ENCODE peak calls at places on chromosomes 7 and 10, in seven cellular contexts. E, R, D, S, T, N and Y are unnamed samples.

GRCh38 chr7:38709123-38709522 is 78.0 kb upstream of the AMPH start:
- DNase-seq in E (no peak), R (no peak), D (no peak), S (no peak), T (no peak), N (no peak), Y (no peak)

GRCh38 chr10:114367041-114367675 is 37.1 kb downstream of the AFAP1L2 start:
- DNase-seq in E (peak; percentile 93), R (no peak), D (no peak), S (no peak), T (no peak), N (no peak), Y (no peak)

GRCh38 chr7:45103958-45104843 is 7.3 kb downstream of the TBRG4 start:
- DNase-seq in E (no peak), R (no peak), D (no peak), S (no peak), T (no peak), N (no peak), Y (no peak)

GRCh38 chr10:52099026-52099600 is 215.0 kb upstream of the DKK1 start:
- DNase-seq in E (no peak), R (no peak), D (peak; percentile 46), S (no peak), T (no peak), N (no peak), Y (no peak)

GRCh38 chr10:6423004-6423403 is 157.1 kb downstream of the PRKCQ start:
- DNase-seq in E (peak; percentile 29), R (no peak), D (no peak), S (no peak), T (no peak), N (no peak), Y (no peak)

GRCh38 chr7:1922071-1922869 is 252.2 kb downstream of the ELFN1 start:
- DNase-seq in E (no peak), R (no peak), D (peak; percentile 60), S (peak; percentile 48), T (no peak), N (no peak), Y (no peak)

GRCh38 chr10:22341190-22341935 is 3.9 kb upstream of the SPAG6 start:
- DNase-seq in E (no peak), R (no peak), D (no peak), S (peak; percentile 46), T (no peak), N (peak; percentile 62), Y (peak; percentile 87)

GRCh38 chr10:6929157-6929830 is 349.2 kb upstream of the PRKCQ start:
- DNase-seq in E (no peak), R (no peak), D (no peak), S (peak; percentile 5), T (no peak), N (no peak), Y (no peak)

GRCh38 chr10:4353964-4354363 is 472.0 kb upstream of the AKR1E2 start:
- DNase-seq in E (peak; percentile 78), R (no peak), D (peak; percentile 81), S (no peak), T (no peak), N (no peak), Y (no peak)

GRCh38 chr7:45911311-45911710 is 9.8 kb downstream of the IGFBP3 start:
- DNase-seq in E (no peak), R (no peak), D (no peak), S (no peak), T (no peak), N (no peak), Y (no peak)

GRCh38 chr10:30330512-30331168 is 18.4 kb downstream of the MTPAP start:
- DNase-seq in E (peak; percentile 7), R (no peak), D (no peak), S (no peak), T (no peak), N (no peak), Y (no peak)

GRCh38 chr10:114879541-114880158 is 58.1 kb downstream of the FHIP2A start:
- DNase-seq in E (peak; percentile 17), R (peak; percentile 53), D (peak; percentile 47), S (peak; percentile 28), T (no peak), N (peak; percentile 21), Y (no peak)

GRCh38 chr10:46270086-46270811 is 16.5 kb upstream of the ANTXRL start:
- DNase-seq in E (no peak), R (no peak), D (no peak), S (no peak), T (no peak), N (no peak), Y (no peak)

GRCh38 chr10:71083457-71083975 is 128.9 kb upstream of the UNC5B start:
- DNase-seq in E (no peak), R (no peak), D (no peak), S (no peak), T (no peak), N (no peak), Y (no peak)

GRCh38 chr7:152006336-152006735 is 19.1 kb upstream of the GALNT11 start:
- DNase-seq in E (peak; percentile 38), R (no peak), D (no peak), S (no peak), T (no peak), N (no peak), Y (no peak)

GRCh38 chr7:96837583-96837982 is 127.9 kb upstream of the SEM1 start:
- DNase-seq in E (no peak), R (no peak), D (no peak), S (peak; percentile 63), T (no peak), N (no peak), Y (no peak)

GRCh38 chr7:2794836-2795636 is 49.1 kb downstream of the GNA12 start:
- DNase-seq in E (no peak), R (no peak), D (no peak), S (no peak), T (peak; percentile 46), N (no peak), Y (peak; percentile 34)

GRCh38 chr10:97805960-97806359 is 34.2 kb upstream of the SFRP5 start:
- DNase-seq in E (no peak), R (no peak), D (no peak), S (no peak), T (no peak), N (no peak), Y (no peak)

GRCh38 chr10:118971187-118971586 is 58.3 kb upstream of the NANOS1 start:
- DNase-seq in E (no peak), R (peak; percentile 70), D (no peak), S (no peak), T (no peak), N (no peak), Y (no peak)

GRCh38 chr10:18104223-18104872 is 35.9 kb upstream of the CACNB2 start:
- DNase-seq in E (peak; percentile 21), R (peak; percentile 78), D (peak; percentile 52), S (peak; percentile 10), T (peak; percentile 65), N (peak; percentile 63), Y (no peak)

GRCh38 chr10:124565565-124566221 is 104.1 kb downstream of the LHPP start:
- DNase-seq in E (no peak), R (peak; percentile 93), D (peak; percentile 16), S (no peak), T (no peak), N (peak; percentile 88), Y (peak; percentile 84)

GRCh38 chr10:60661627-60662026 is 116.7 kb upstream of the CDK1 start:
- DNase-seq in E (peak; percentile 83), R (no peak), D (peak; percentile 94), S (no peak), T (no peak), N (no peak), Y (no peak)

GRCh38 chr10:26439436-26440090 is 1.4 kb downstream of the APBB1IP start:
- DNase-seq in E (no peak), R (peak; percentile 66), D (no peak), S (peak; percentile 29), T (no peak), N (no peak), Y (no peak)

GRCh38 chr10:26437637-26438461 is at the start of gene APBB1IP:
- DNase-seq in E (peak; percentile 22), R (peak; percentile 97), D (no peak), S (peak; percentile 54), T (peak; percentile 45), N (peak; percentile 30), Y (peak; percentile 98)

GRCh38 chr10:26441491-26442214 is 3.5 kb downstream of the APBB1IP start:
- DNase-seq in E (peak; percentile 83), R (no peak), D (peak; percentile 4), S (peak; percentile 48), T (no peak), N (no peak), Y (no peak)

GRCh38 chr10:26438534-26439269 is 561 bp downstream of the APBB1IP start:
- DNase-seq in E (peak; percentile 30), R (peak; percentile 85), D (no peak), S (peak; percentile 65), T (peak; percentile 15), N (no peak), Y (peak; percentile 74)

GRCh38 chr10:26440091-26440445 is 1.9 kb downstream of the APBB1IP start:
- DNase-seq in E (no peak), R (peak; percentile 63), D (no peak), S (no peak), T (no peak), N (no peak), Y (no peak)
- H3K4me3 ChIP-seq in E (no peak overlapping the region), R (peak overlapping the region; percentile 81), D (no peak overlapping the region), S (peak overlapping the region; percentile 94), T (no peak overlapping the region), N (no peak overlapping the region), Y (peak overlapping the region; percentile 60)

GRCh38 chr7:8362723-8363369 is 70.6 kb upstream of the NXPH1 start:
- DNase-seq in E (no peak), R (no peak), D (no peak), S (no peak), T (no peak), N (no peak), Y (no peak)
- H3K27ac ChIP-seq in E (no peak overlapping the region), R (no peak overlapping the region), D (no peak overlapping the region), S (no peak overlapping the region), T (no peak overlapping the region), N (no peak overlapping the region), Y (no peak overlapping the region)

DNA sequence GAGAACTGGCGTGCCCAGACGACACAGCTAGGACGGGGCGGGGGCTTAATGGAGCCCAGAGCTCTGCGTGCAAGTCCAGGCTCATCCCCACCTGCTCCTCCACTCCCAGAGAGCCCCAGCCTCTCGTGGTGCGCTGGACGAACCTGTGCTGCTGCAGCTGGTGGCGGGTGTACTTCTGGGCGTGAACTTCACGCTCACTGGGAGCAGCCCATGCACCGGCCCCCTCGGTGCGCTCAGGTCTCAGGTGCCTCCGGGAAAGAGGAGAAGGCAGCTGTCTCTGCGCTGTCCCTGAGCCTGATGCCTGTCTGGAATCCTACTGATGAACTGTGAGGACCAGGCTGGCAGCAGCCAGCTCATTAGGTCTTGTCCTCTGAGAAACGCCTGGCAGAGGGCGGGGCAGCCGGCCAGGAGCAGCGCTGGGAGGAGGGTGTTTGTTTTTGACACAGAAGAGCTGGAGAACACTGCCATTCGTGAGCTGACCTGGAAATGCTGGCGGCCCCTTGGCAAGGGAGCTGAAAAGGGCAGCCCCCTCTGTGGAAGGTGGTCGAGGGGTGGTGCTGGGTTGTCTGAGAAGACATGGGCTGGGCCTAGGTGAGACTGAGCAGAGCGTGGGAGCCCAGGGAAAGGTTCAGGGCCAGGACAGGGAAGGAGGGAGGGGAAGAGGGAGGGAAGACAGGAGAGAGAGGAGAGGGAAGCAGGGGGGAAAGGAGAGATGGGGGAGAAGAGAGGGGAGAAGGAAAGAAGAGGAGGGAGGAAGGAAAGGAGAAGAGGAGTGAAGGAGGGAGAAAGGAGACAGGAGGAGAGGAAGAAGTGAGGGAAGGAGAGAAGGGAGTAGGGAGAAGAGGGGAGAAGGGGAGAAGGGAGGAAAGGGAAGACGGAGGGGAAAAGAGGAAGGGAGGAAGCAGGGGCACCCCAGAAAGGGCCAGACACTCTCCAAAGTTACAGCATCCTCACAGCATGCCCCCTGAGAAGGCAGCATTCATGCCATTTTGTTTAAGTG is 53.5 kb upstream of the TNS3 start:
- DNase-seq in E (no peak), R (no peak), D (peak; percentile 67), S (no peak), T (peak; percentile 35), N (peak; percentile 81), Y (peak; percentile 64)
- H3K4me3 ChIP-seq in E (no peak overlapping the region), R (no peak overlapping the region), D (peak overlapping the region; percentile 52), S (no peak overlapping the region), T (no peak overlapping the region), N (no peak overlapping the region), Y (no peak overlapping the region)

GRCh38 chr7:139773372-139773771 is 4.4 kb downstream of the HIPK2 start:
- DNase-seq in E (no peak), R (no peak), D (no peak), S (no peak), T (no peak), N (no peak), Y (no peak)
- H3K27ac ChIP-seq in E (no peak overlapping the region), R (no peak overlapping the region), D (peak overlapping the region; percentile 99), S (no peak overlapping the region), T (no peak overlapping the region), N (no peak overlapping the region), Y (no peak overlapping the region)